ENCODE peak calls at places on chromosomes 1 and 21, in eight cellular contexts. D is activated CD8-positive, alpha-beta T cell treated with anti-CD3 and anti-CD28 coated beads for 36 hours; Z is progenitor cell of endocrine pancreas; Q is uterus; G is AG10803; O is GM20000; M is left ventricle myocardium inferior; C is WERI-Rb-1. U is an unnamed sample.

GRCh38 chr1:171758011-171758410 is 16.1 kb upstream of the VAMP4 start:
- DNase-seq in C (no peak), O (no peak), Z (no peak), M (no peak), D (no peak), Q (no peak), G (no peak), U (no peak)

GRCh38 chr1:117565745-117566455 is 39.9 kb upstream of the TENT5C start:
- DNase-seq in G (no peak), Q (no peak), Z (peak), D (no peak), M (no peak), O (no peak), C (peak), U (peak)

GRCh38 chr1:193070942-193071341 is 11.5 kb downstream of the RO60 start:
- DNase-seq in Z (no peak), Q (no peak), C (peak), G (no peak), M (no peak), D (peak), O (no peak), U (no peak)

GRCh38 chr1:110602466-110602865 is 3.7 kb downstream of the KCNA2 start:
- DNase-seq in Q (no peak), G (no peak), C (no peak), D (no peak), M (no peak), Z (no peak), O (no peak), U (no peak)

GRCh38 chr1:43271186-43272118 is 1.7 kb downstream of the TMEM125 start:
- DNase-seq in M (no peak), D (peak), C (no peak), Q (no peak), G (no peak), Z (no peak), O (peak), U (no peak)

GRCh38 chr1:203043830-203044545 is 17.7 kb downstream of the PPFIA4 start:
- DNase-seq in C (no peak), Z (no peak), M (no peak), Q (no peak), O (no peak), D (no peak), G (no peak), U (no peak)

GRCh38 chr21:10272216-10272615 is 249.2 kb upstream of the TPTE start:
- DNase-seq in O (no peak), C (no peak), Q (no peak), Z (no peak), M (no peak), G (no peak), D (peak), U (peak)

GRCh38 chr1:25065246-25066238 is 135.5 kb upstream of the RUNX3 start:
- DNase-seq in O (no peak), M (no peak), G (peak), C (no peak), Z (no peak), Q (no peak), D (peak), U (no peak)

GRCh38 chr1:234542211-234542850 is 63.4 kb upstream of the TARBP1 start:
- DNase-seq in D (no peak), C (no peak), M (no peak), O (no peak), G (no peak), Q (peak), Z (no peak), U (no peak)

DNA sequence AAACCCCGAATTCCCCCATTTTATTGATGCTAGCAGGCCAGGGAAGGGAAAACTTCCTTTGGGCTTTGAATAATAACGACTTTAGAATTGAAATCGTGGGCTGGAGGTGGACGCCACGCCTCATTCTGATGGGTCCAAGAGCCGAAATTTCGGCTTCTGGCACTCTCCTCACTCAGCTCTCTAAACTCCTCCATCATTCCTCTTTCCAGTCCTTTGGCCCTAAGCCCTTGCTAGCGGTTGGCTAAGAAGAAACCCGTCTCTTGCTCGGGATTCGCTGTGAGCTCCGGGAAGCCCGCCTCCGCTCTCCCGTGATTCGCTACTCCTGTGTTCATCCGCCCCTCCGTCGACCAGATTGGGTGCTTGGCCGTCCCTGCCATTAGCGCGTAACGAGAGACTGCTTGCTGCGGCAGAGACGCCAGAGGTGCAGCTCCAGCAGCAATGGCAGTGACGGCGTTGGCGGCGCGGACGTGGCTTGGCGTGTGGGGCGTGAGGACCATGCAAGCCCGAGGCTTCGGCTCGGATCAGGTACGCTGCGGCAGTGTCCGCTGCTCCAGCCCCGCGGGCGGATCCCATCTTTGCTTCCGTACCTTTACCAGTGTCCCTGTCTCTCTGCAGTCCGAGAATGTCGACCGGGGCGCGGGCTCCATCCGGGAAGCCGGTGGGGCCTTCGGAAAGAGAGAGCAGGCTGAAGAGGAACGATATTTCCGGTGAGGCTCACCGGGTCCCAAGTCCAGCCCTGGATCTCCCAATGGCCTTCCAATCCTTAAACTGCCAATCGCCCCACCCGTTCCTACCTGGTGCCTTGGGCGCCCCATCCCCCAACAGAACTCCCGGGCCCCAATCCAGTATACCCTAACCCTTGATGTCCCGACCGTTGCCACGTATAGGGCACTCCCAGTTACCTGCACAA is at the start of gene ATP5IF1:
- DNase-seq in G (peak), D (peak), C (peak), O (peak), Q (peak), M (peak), Z (peak), U (peak)
- TF ChIP-seq CTCF in G (no peak), D (no peak), C (no peak), O (no peak), Q (no peak), M (no peak), Z (no peak), U (no peak)

DNA sequence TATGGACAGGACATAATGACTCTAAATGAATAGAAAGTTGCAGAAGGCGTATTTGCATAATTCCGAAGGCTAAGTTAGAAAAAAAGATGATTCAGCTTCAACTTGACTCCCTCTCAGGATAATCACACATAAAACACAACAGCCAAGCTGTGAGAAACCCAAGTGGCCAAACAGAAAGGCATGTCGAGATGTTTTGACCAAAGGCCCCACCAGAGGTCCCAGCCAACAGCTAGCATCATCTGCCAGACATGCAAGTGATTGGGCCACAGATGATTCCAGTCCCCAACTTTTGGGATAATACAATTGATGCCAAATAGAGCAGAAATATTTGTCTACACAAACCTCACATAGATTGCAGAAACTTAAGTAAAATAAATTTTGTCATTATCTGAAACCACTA is 444.9 kb downstream of the LTN1 start:
- DNase-seq in M (no peak), D (no peak), Q (no peak), G (peak), C (no peak), O (no peak), Z (no peak), U (no peak)
- TF ChIP-seq CTCF in M (no peak), D (no peak), Q (no peak), G (no peak), C (no peak), O (no peak), Z (no peak), U (no peak)

DNA sequence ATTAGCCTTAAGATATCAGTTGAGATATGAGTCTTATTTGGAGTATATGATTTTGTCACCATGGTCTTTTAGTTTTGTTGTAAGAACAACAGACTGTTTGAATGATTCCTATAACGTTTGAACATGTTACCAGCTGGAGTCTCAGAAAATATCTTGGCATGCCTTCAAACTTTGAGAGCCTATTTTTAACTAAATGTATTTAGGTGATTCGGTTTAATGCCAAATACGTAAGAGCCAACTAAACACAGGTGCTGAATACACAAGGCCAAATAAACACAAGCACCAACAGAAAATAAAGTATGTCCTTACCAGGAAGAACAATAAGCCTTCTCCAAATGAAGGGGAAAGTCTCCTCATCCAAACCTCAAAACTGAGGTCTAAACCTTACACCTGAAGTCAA is 48.6 kb downstream of the PRKACB start:
- DNase-seq in C (no peak), Z (no peak), O (no peak), G (no peak), D (no peak), Q (no peak), M (no peak), U (no peak)
- TF ChIP-seq CTCF in C (no peak), Z (no peak), O (no peak), G (no peak), D (no peak), Q (no peak), M (no peak), U (no peak)

GRCh38 chr1:226608699-226609505 is 60.3 kb downstream of the STUM start:
- DNase-seq in O (peak), C (peak), G (peak), Q (peak), Z (peak), M (peak), D (peak), U (no peak)

GRCh38 chr1:226609836-226610455 is 61.4 kb downstream of the STUM start:
- DNase-seq in G (peak), D (no peak), Z (no peak), O (no peak), C (no peak), Q (peak), M (peak), U (no peak)

GRCh38 chr1:226606311-226607267 is 58.0 kb downstream of the STUM start:
- DNase-seq in M (no peak), C (no peak), Q (no peak), G (peak), O (no peak), D (no peak), Z (no peak), U (no peak)

GRCh38 chr1:226607268-226607660 is 58.7 kb downstream of the STUM start:
- DNase-seq in M (no peak), D (no peak), Q (no peak), Z (no peak), C (no peak), G (no peak), O (no peak), U (no peak)

DNA sequence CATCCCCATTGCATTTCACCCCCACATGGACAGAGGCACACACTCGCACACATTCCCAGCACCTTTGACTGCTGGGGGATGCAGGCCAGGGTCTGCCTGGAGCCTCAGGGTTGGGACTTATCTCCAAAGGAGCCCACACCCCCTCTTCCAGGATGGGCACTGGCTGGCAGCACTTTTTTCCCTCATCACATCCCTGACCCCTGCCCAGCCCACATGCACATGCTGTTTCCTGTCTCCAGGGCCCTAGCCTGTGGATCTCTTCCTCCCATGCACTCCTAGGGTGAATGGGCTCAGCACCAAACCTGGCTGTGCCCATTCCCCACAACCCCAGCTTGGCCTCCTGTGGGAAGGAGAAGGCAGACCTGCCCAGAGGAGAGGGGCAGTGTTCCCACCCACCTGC is 59.3 kb downstream of the STUM start:
- DNase-seq in C (no peak), Q (no peak), M (no peak), Z (no peak), D (no peak), O (no peak), G (no peak), U (no peak)
- TF ChIP-seq CTCF in C (no peak), Q (no peak), M (no peak), Z (no peak), D (no peak), O (no peak), G (no peak), U (no peak)

GRCh38 chr1:19197849-19198248 is 12.2 kb downstream of the UBR4 start:
- DNase-seq in G (no peak), D (no peak), M (no peak), Q (no peak), C (no peak), Z (no peak), O (no peak), U (no peak)

GRCh38 chr1:19202396-19202795 is 7.7 kb downstream of the UBR4 start:
- DNase-seq in M (no peak), Q (no peak), C (no peak), Z (no peak), O (no peak), D (no peak), G (no peak), U (no peak)

GRCh38 chr1:19198820-19199219 is 11.2 kb downstream of the UBR4 start:
- DNase-seq in C (no peak), O (no peak), D (no peak), Q (no peak), M (no peak), Z (no peak), G (no peak), U (no peak)

GRCh38 chr1:19200281-19200604 is 9.8 kb downstream of the UBR4 start:
- DNase-seq in M (no peak), Z (no peak), Q (no peak), O (no peak), C (no peak), D (no peak), G (no peak), U (no peak)

GRCh38 chr1:19199393-19200280 is 10.4 kb downstream of the UBR4 start:
- DNase-seq in M (no peak), D (no peak), G (no peak), Q (no peak), C (no peak), Z (no peak), O (no peak), U (no peak)
- TF ChIP-seq CTCF in M (no peak), D (no peak), G (no peak), Q (no peak), C (no peak), Z (no peak), O (no peak), U (no peak)

DNA sequence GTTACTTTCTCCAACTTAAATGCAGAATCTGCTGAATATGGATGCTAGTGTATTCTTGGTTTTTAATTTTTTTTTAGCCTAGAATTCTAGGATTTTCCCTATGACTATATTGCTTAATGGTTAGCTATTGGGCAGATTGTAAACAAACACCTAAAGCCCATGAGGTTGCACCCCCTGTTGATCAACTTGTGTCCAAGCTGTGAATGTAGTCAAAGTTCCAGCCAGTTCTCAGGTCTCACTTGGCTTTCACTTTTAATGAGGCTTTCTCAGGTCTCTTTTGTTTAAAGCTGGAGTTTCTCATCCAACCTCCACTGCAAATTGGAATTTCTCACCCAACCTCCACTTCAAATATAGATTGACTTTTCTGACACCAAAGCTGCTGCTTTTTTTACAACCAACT is 35.9 kb downstream of the FCER1A start:
- DNase-seq in Q (no peak), M (no peak), G (no peak), C (no peak), D (no peak), O (no peak), Z (no peak), U (no peak)
- TF ChIP-seq CTCF in Q (no peak), M (no peak), G (no peak), C (no peak), D (no peak), O (no peak), Z (no peak), U (no peak)

GRCh38 chr1:224357626-224358124 is 996 bp downstream of the CNIH4 start:
- DNase-seq in Q (no peak), D (no peak), O (no peak), G (peak), Z (no peak), M (no peak), C (no peak), U (no peak)
- TF ChIP-seq CTCF in Q (no peak), D (no peak), O (no peak), G (no peak), Z (no peak), M (no peak), C (no peak), U (no peak)

DNA sequence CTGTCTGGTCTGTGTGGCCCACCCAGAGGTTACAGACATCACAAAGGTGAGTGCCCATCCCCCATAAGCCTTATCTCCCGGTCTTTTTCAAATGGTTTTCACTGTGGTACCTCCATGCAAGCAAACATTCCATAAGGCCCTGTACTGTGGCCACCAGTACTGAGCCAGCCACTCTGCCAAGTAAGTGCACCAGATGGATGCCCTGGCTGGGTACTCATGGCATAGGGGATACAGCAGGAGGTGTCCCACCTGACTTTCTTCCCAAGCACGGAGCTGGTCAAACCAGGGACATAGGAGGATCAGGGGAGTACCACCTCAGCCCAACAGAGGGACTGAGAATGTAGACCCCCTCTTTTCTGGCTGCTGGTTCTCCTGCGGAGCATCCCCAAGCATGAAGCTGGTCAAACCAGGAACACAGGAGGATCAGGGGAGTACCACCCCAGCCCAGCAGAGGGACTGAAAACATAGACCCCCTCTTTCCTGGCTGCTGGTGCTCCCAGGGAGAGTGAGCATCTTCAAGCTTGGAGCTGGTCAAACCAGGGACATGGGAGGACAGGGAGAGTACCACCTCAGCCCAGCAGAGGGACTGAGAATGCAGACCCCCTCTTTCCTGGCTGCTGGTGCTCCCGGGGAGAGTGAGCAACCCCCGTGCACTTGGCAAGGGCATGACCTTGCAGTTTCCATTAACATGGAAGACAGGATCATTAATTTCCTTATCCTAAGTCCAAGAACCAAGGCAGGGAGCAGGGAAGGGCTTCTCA is 81.8 kb upstream of the KLHDC7A start:
- DNase-seq in G (no peak), D (no peak), M (no peak), Q (no peak), C (no peak), Z (no peak), O (no peak), U (no peak)
- TF ChIP-seq CTCF in G (no peak), D (no peak), M (no peak), Q (no peak), C (peak), Z (peak), O (no peak), U (no peak)

U was measured in osteocyte.